ENCODE peak calls at places on chromosomes 13 and 19, in five cellular contexts. One of them, this sample, is unnamed.

GRCh38 chr19:49833594-49833993 is 15.5 kb downstream of the MED25 start:
- DNase-seq in activated CD4-positive, CD25-positive, alpha-beta regulatory T cell treated with anti-CD3 and anti-CD28 coated beads, Interleukin-2, amount 50 U/mL, for 16 hours: no peak
- DNase-seq in astrocyte of the cerebellum: no peak
- DNase-seq in activated T-cell treated with anti-CD3 and anti-CD28 coated beads, Interleukin-2, amount 50 U/mL, for 72 hours: no peak
- DNase-seq in NCI-H1092 treated with DMSO at 0.1 percent for 48 hours: no peak
- DNase-seq in this sample: no peak

GRCh38 chr13:24664726-24665409 is 15.3 kb upstream of the ATP12A start:
- DNase-seq in activated CD4-positive, CD25-positive, alpha-beta regulatory T cell treated with anti-CD3 and anti-CD28 coated beads, Interleukin-2, amount 50 U/mL, for 16 hours: no peak
- DNase-seq in astrocyte of the cerebellum: no peak
- DNase-seq in NCI-H1092 treated with DMSO at 0.1 percent for 48 hours: no peak
- DNase-seq in activated T-cell treated with anti-CD3 and anti-CD28 coated beads, Interleukin-2, amount 50 U/mL, for 72 hours: no peak
- DNase-seq in this sample: no peak

GRCh38 chr19:16374436-16374835 is 49.8 kb downstream of the KLF2 start:
- DNase-seq in astrocyte of the cerebellum: no peak
- DNase-seq in NCI-H1092 treated with DMSO at 0.1 percent for 48 hours: no peak
- DNase-seq in activated CD4-positive, CD25-positive, alpha-beta regulatory T cell treated with anti-CD3 and anti-CD28 coated beads, Interleukin-2, amount 50 U/mL, for 16 hours: no peak
- DNase-seq in activated T-cell treated with anti-CD3 and anti-CD28 coated beads, Interleukin-2, amount 50 U/mL, for 72 hours: no peak
- DNase-seq in this sample: no peak

GRCh38 chr19:55119053-55119452 is 1.6 kb upstream of the PPP1R12C start:
- DNase-seq in activated CD4-positive, CD25-positive, alpha-beta regulatory T cell treated with anti-CD3 and anti-CD28 coated beads, Interleukin-2, amount 50 U/mL, for 16 hours: no peak
- DNase-seq in activated T-cell treated with anti-CD3 and anti-CD28 coated beads, Interleukin-2, amount 50 U/mL, for 72 hours: no peak
- DNase-seq in astrocyte of the cerebellum: no peak
- DNase-seq in NCI-H1092 treated with DMSO at 0.1 percent for 48 hours: no peak
- DNase-seq in this sample: no peak

GRCh38 chr13:94344126-94344863 is 135.2 kb downstream of the DCT start:
- DNase-seq in astrocyte of the cerebellum: no peak
- DNase-seq in NCI-H1092 treated with DMSO at 0.1 percent for 48 hours: peak
- DNase-seq in activated T-cell treated with anti-CD3 and anti-CD28 coated beads, Interleukin-2, amount 50 U/mL, for 72 hours: no peak
- DNase-seq in activated CD4-positive, CD25-positive, alpha-beta regulatory T cell treated with anti-CD3 and anti-CD28 coated beads, Interleukin-2, amount 50 U/mL, for 16 hours: no peak
- DNase-seq in this sample: no peak

GRCh38 chr13:94607939-94608338 is 6.3 kb downstream of the GPR180 start:
- DNase-seq in NCI-H1092 treated with DMSO at 0.1 percent for 48 hours: no peak
- DNase-seq in astrocyte of the cerebellum: no peak
- DNase-seq in activated T-cell treated with anti-CD3 and anti-CD28 coated beads, Interleukin-2, amount 50 U/mL, for 72 hours: no peak
- DNase-seq in activated CD4-positive, CD25-positive, alpha-beta regulatory T cell treated with anti-CD3 and anti-CD28 coated beads, Interleukin-2, amount 50 U/mL, for 16 hours: no peak
- DNase-seq in this sample: no peak

GRCh38 chr13:113637262-113638160 is 20.5 kb downstream of the ATP4B start:
- DNase-seq in NCI-H1092 treated with DMSO at 0.1 percent for 48 hours: no peak
- DNase-seq in activated CD4-positive, CD25-positive, alpha-beta regulatory T cell treated with anti-CD3 and anti-CD28 coated beads, Interleukin-2, amount 50 U/mL, for 16 hours: no peak
- DNase-seq in activated T-cell treated with anti-CD3 and anti-CD28 coated beads, Interleukin-2, amount 50 U/mL, for 72 hours: no peak
- DNase-seq in astrocyte of the cerebellum: no peak
- DNase-seq in this sample: peak

GRCh38 chr19:5128932-5129389 is 160.0 kb downstream of the KDM4B start:
- DNase-seq in astrocyte of the cerebellum: no peak
- DNase-seq in NCI-H1092 treated with DMSO at 0.1 percent for 48 hours: no peak
- DNase-seq in activated T-cell treated with anti-CD3 and anti-CD28 coated beads, Interleukin-2, amount 50 U/mL, for 72 hours: no peak
- DNase-seq in activated CD4-positive, CD25-positive, alpha-beta regulatory T cell treated with anti-CD3 and anti-CD28 coated beads, Interleukin-2, amount 50 U/mL, for 16 hours: no peak
- DNase-seq in this sample: no peak

GRCh38 chr13:39602614-39603366 is at the start of gene LHFPL6:
- DNase-seq in activated T-cell treated with anti-CD3 and anti-CD28 coated beads, Interleukin-2, amount 50 U/mL, for 72 hours: peak
- DNase-seq in astrocyte of the cerebellum: peak
- DNase-seq in NCI-H1092 treated with DMSO at 0.1 percent for 48 hours: peak
- DNase-seq in activated CD4-positive, CD25-positive, alpha-beta regulatory T cell treated with anti-CD3 and anti-CD28 coated beads, Interleukin-2, amount 50 U/mL, for 16 hours: peak
- DNase-seq in this sample: peak

GRCh38 chr13:98333481-98333880 is 156.4 kb upstream of the RNF113B start:
- DNase-seq in activated CD4-positive, CD25-positive, alpha-beta regulatory T cell treated with anti-CD3 and anti-CD28 coated beads, Interleukin-2, amount 50 U/mL, for 16 hours: no peak
- DNase-seq in NCI-H1092 treated with DMSO at 0.1 percent for 48 hours: no peak
- DNase-seq in activated T-cell treated with anti-CD3 and anti-CD28 coated beads, Interleukin-2, amount 50 U/mL, for 72 hours: no peak
- DNase-seq in astrocyte of the cerebellum: no peak
- DNase-seq in this sample: no peak

GRCh38 chr13:40818926-40819325 is 29.5 kb downstream of the SLC25A15 start:
- DNase-seq in activated CD4-positive, CD25-positive, alpha-beta regulatory T cell treated with anti-CD3 and anti-CD28 coated beads, Interleukin-2, amount 50 U/mL, for 16 hours: no peak
- DNase-seq in NCI-H1092 treated with DMSO at 0.1 percent for 48 hours: no peak
- DNase-seq in activated T-cell treated with anti-CD3 and anti-CD28 coated beads, Interleukin-2, amount 50 U/mL, for 72 hours: no peak
- DNase-seq in astrocyte of the cerebellum: no peak
- DNase-seq in this sample: no peak

GRCh38 chr13:70107498-70108271 is at the start of gene ATXN8OS:
- DNase-seq in activated T-cell treated with anti-CD3 and anti-CD28 coated beads, Interleukin-2, amount 50 U/mL, for 72 hours: no peak
- DNase-seq in astrocyte of the cerebellum: no peak
- DNase-seq in activated CD4-positive, CD25-positive, alpha-beta regulatory T cell treated with anti-CD3 and anti-CD28 coated beads, Interleukin-2, amount 50 U/mL, for 16 hours: no peak
- DNase-seq in NCI-H1092 treated with DMSO at 0.1 percent for 48 hours: peak
- DNase-seq in this sample: no peak

GRCh38 chr13:73810647-73811046 is 323.6 kb downstream of the KLF12 start:
- DNase-seq in astrocyte of the cerebellum: no peak
- DNase-seq in activated CD4-positive, CD25-positive, alpha-beta regulatory T cell treated with anti-CD3 and anti-CD28 coated beads, Interleukin-2, amount 50 U/mL, for 16 hours: no peak
- DNase-seq in NCI-H1092 treated with DMSO at 0.1 percent for 48 hours: no peak
- DNase-seq in activated T-cell treated with anti-CD3 and anti-CD28 coated beads, Interleukin-2, amount 50 U/mL, for 72 hours: no peak
- DNase-seq in this sample: no peak

GRCh38 chr13:41954226-41954625 is 6.7 kb downstream of the VWA8 start:
- DNase-seq in activated T-cell treated with anti-CD3 and anti-CD28 coated beads, Interleukin-2, amount 50 U/mL, for 72 hours: no peak
- DNase-seq in activated CD4-positive, CD25-positive, alpha-beta regulatory T cell treated with anti-CD3 and anti-CD28 coated beads, Interleukin-2, amount 50 U/mL, for 16 hours: no peak
- DNase-seq in NCI-H1092 treated with DMSO at 0.1 percent for 48 hours: no peak
- DNase-seq in astrocyte of the cerebellum: no peak
- DNase-seq in this sample: no peak

GRCh38 chr13:28059214-28059613 is 41.2 kb downstream of the FLT3 start:
- DNase-seq in NCI-H1092 treated with DMSO at 0.1 percent for 48 hours: no peak
- DNase-seq in astrocyte of the cerebellum: no peak
- DNase-seq in activated CD4-positive, CD25-positive, alpha-beta regulatory T cell treated with anti-CD3 and anti-CD28 coated beads, Interleukin-2, amount 50 U/mL, for 16 hours: no peak
- DNase-seq in activated T-cell treated with anti-CD3 and anti-CD28 coated beads, Interleukin-2, amount 50 U/mL, for 72 hours: peak
- DNase-seq in this sample: peak

GRCh38 chr13:74562381-74562780 is 428.2 kb upstream of the KLF12 start:
- DNase-seq in astrocyte of the cerebellum: no peak
- DNase-seq in activated T-cell treated with anti-CD3 and anti-CD28 coated beads, Interleukin-2, amount 50 U/mL, for 72 hours: no peak
- DNase-seq in activated CD4-positive, CD25-positive, alpha-beta regulatory T cell treated with anti-CD3 and anti-CD28 coated beads, Interleukin-2, amount 50 U/mL, for 16 hours: no peak
- DNase-seq in NCI-H1092 treated with DMSO at 0.1 percent for 48 hours: no peak
- DNase-seq in this sample: no peak

This sample was measured in left colon.